ENCODE peak calls at places on chromosomes 2 and 18, in six cellular contexts. S, P, F, L, G and W are unnamed samples.

GRCh38 chr2:88258208-88258607 is 88.1 kb downstream of the THNSL2 start:
- DNase-seq in P (no peak), F (no peak), G (no peak), S (no peak), L (no peak), W (no peak)

GRCh38 chr18:50117876-50118275 is 77.1 kb downstream of the MYO5B start:
- DNase-seq in P (no peak), G (no peak), S (no peak), F (no peak), L (no peak), W (no peak)

GRCh38 chr2:162161634-162162033 is 9.6 kb upstream of the GCG start:
- DNase-seq in F (no peak), S (no peak), G (no peak), L (no peak), P (no peak), W (no peak)

GRCh38 chr2:169694894-169695260 is 608 bp downstream of the PHOSPHO2 start:
- DNase-seq in S (no peak), G (no peak), F (no peak), P (no peak), L (no peak), W (no peak)

GRCh38 chr2:54454922-54455583 is 1.1 kb upstream of the SPTBN1 start:
- DNase-seq in P (peak; percentile 37), L (peak; percentile 62), G (peak; percentile 37), F (no peak), S (peak; percentile 38), W (peak; percentile 12)

GRCh38 chr2:16290311-16291020 is 350.1 kb downstream of the MYCN start:
- DNase-seq in S (no peak), G (no peak), L (no peak), F (no peak), P (no peak), W (no peak)

GRCh38 chr2:1795842-1796580 is 51.7 kb upstream of the PXDN start:
- DNase-seq in F (no peak), L (no peak), P (no peak), S (no peak), G (no peak), W (no peak)

GRCh38 chr2:28691774-28692281 is 59.8 kb upstream of the PPP1CB start:
- DNase-seq in S (peak; percentile 39), L (no peak), G (peak; percentile 76), P (peak; percentile 85), F (peak; percentile 82), W (peak; percentile 53)

GRCh38 chr2:58428286-58428552 is 187.1 kb upstream of the FANCL start:
- DNase-seq in S (peak; percentile 67), P (peak; percentile 24), G (no peak), L (peak; percentile 66), F (no peak), W (peak; percentile 57)

GRCh38 chr2:96872591-96873349 is 2.9 kb upstream of the SEMA4C start:
- DNase-seq in G (peak; percentile 87), S (no peak), F (peak; percentile 70), P (no peak), L (no peak), W (no peak)

GRCh38 chr2:96869824-96870630 is at the start of gene SEMA4C:
- DNase-seq in G (peak; percentile 57), F (no peak), S (no peak), P (peak; percentile 48), L (peak; percentile 74), W (no peak)

GRCh38 chr2:96869281-96869823 is 528 bp downstream of the SEMA4C start:
- DNase-seq in P (peak; percentile 83), F (peak; percentile 74), L (peak; percentile 71), S (no peak), G (peak; percentile 77), W (no peak)

GRCh38 chr2:96868555-96869280 is 1.2 kb downstream of the SEMA4C start:
- DNase-seq in P (peak; percentile 95), F (peak; percentile 91), S (peak; percentile 83), G (peak; percentile 93), L (peak; percentile 86), W (peak; percentile 80)

GRCh38 chr2:96870631-96871255 is 863 bp upstream of the SEMA4C start:
- DNase-seq in F (no peak), S (no peak), G (peak; percentile 46), L (no peak), P (peak; percentile 41), W (no peak)
- H4K8ac ChIP-seq in F (peak overlapping the region; percentile 74), S (no peak overlapping the region), G (no peak overlapping the region), L (no peak overlapping the region), P (peak overlapping the region; percentile 19), W (no peak overlapping the region)

GRCh38 chr2:226118471-226119429 is 680.9 kb downstream of the IRS1 start:
- DNase-seq in L (no peak), P (peak; percentile 94), F (peak; percentile 91), G (no peak), S (no peak), W (no peak)
- H3K9ac ChIP-seq in L (no peak overlapping the region), P (peak overlapping the region; percentile 85), F (peak overlapping the region; percentile 76), G (no peak overlapping the region), S (no peak overlapping the region), W (no peak overlapping the region)

GRCh38 chr18:30406728-30407127 is 635.8 kb downstream of the DSC3 start:
- DNase-seq in L (no peak), G (no peak), S (no peak), P (peak; percentile 68), F (no peak), W (no peak)

GRCh38 chr18:30405038-30405437 is 637.5 kb downstream of the DSC3 start:
- DNase-seq in F (no peak), G (no peak), S (no peak), P (no peak), L (no peak), W (no peak)

GRCh38 chr18:30403278-30403677 is 639.3 kb downstream of the DSC3 start:
- DNase-seq in S (no peak), G (no peak), F (no peak), P (no peak), L (no peak), W (no peak)

DNA sequence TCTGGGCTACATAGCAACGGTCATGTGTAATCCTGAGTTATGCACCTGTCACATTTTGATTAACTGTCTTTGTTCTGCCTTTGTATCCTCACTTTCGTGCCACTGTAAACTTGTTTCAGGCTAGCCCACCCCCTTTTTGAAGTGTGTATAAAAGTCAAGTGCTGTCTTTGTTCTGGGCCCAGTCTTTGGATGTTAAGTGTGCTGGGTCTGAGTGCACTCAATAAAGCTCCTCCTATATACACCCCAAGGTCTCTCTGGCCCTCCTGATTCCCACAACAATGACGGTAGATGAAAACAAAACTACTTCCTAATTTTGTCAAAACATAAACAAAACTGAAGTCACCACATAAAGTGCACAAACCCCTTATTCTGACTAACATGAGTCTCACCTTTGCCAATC is 633.4 kb downstream of the DSC3 start:
- DNase-seq in F (no peak), L (no peak), S (no peak), G (peak; percentile 2), P (no peak), W (no peak)
- H3K23ac ChIP-seq in F (no peak overlapping the region), L (no peak overlapping the region), S (no peak overlapping the region), G (no peak overlapping the region), P (no peak overlapping the region), W (no peak overlapping the region)

GRCh38 chr2:17816396-17817245 is at the start of gene MSGN1:
- DNase-seq in P (no peak), L (no peak), G (no peak), S (no peak), F (no peak), W (no peak)
- H4K8ac ChIP-seq in P (peak within 1 kb of the TSS; percentile 62), L (no peak within 1 kb of the TSS), G (no peak within 1 kb of the TSS), S (no peak within 1 kb of the TSS), F (no peak within 1 kb of the TSS), W (no peak within 1 kb of the TSS)

GRCh38 chr2:192267484-192267883 is 72.8 kb upstream of the TMEFF2 start:
- DNase-seq in F (peak; percentile 91), P (peak; percentile 56), G (no peak), L (no peak), S (no peak), W (no peak)
- H3K9ac ChIP-seq in F (no peak overlapping the region), P (peak overlapping the region; percentile 66), G (no peak overlapping the region), L (no peak overlapping the region), S (no peak overlapping the region), W (no peak overlapping the region)

GRCh38 chr2:21687589-21687988 is 563.8 kb downstream of the TDRD15 start:
- DNase-seq in S (no peak), P (no peak), F (peak; percentile 29), G (no peak), L (no peak), W (no peak)
- H3K23ac ChIP-seq in S (no peak overlapping the region), P (no peak overlapping the region), F (no peak overlapping the region), G (no peak overlapping the region), L (no peak overlapping the region), W (no peak overlapping the region)

GRCh38 chr2:190882327-190882766 is 1.7 kb downstream of the GLS start:
- DNase-seq in L (no peak), F (no peak), S (no peak), G (no peak), P (no peak), W (no peak)

GRCh38 chr2:190881480-190882326 is 1.1 kb downstream of the GLS start:
- DNase-seq in F (peak; percentile 87), S (peak; percentile 54), G (peak; percentile 94), P (peak; percentile 86), L (peak; percentile 75), W (peak; percentile 50)

GRCh38 chr2:190880374-190881073 is at the start of gene GLS:
- DNase-seq in L (peak; percentile 95), F (peak; percentile 96), G (peak; percentile 99), P (peak; percentile 98), S (peak; percentile 97), W (peak; percentile 96)

GRCh38 chr2:190879474-190880373 is 897 bp upstream of the GLS start:
- DNase-seq in G (no peak), S (no peak), P (no peak), L (no peak), F (no peak), W (no peak)

GRCh38 chr2:190881074-190881479 is 456 bp downstream of the GLS start:
- DNase-seq in L (no peak), G (no peak), P (no peak), F (no peak), S (no peak), W (no peak)
- H4K8ac ChIP-seq in L (peak overlapping the region; percentile 3), G (no peak overlapping the region), P (peak overlapping the region; percentile 60), F (no peak overlapping the region), S (no peak overlapping the region), W (peak overlapping the region; percentile 43)

DNA sequence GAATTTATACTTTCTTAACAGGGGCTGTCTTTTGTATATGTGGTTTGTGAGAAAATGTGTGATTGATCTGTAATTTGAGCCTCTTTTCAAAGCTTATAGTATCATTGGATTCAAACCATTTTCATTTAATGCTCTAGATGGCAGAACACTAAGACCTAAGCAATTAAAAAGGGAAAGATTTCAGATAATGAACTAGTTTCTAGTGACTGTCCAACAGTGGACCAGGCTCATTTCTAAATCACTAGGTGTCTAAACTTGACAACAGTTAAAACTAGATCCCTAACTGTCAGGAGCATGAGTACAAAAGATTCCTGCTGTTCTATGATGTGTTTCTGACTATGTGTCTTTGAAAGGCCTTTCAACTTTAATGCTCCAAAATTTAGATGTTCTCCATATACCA is 54.6 kb downstream of the ANKRD44 start:
- DNase-seq in S (no peak), P (no peak), L (no peak), F (no peak), G (no peak), W (no peak)
- H3K9ac ChIP-seq in S (no peak overlapping the region), P (peak overlapping the region; percentile 60), L (no peak overlapping the region), F (peak overlapping the region; percentile 22), G (no peak overlapping the region), W (no peak overlapping the region)

GRCh38 chr2:237987263-237987662 is 20.4 kb downstream of the UBE2F start:
- DNase-seq in P (no peak), S (no peak), L (no peak), F (no peak), G (no peak), W (no peak)
- H3K23ac ChIP-seq in P (no peak overlapping the region), S (no peak overlapping the region), L (no peak overlapping the region), F (no peak overlapping the region), G (no peak overlapping the region), W (no peak overlapping the region)